ENCODE peak calls at places on chromosome 16, in seven cellular contexts. T, K, D, A, S, C and N are unnamed samples.

GRCh38 chr16:26627958-26628357 is 438.8 kb upstream of the C16orf82 start:
- DNase-seq in S (no peak), D (no peak), T (no peak), C (no peak), A (no peak), K (no peak), N (no peak)

GRCh38 chr16:89892055-89892630 is 18.8 kb downstream of the TCF25 start:
- DNase-seq in A (no peak), T (no peak), S (no peak), C (no peak), D (no peak), K (no peak), N (no peak)

GRCh38 chr16:89412811-89413210 is 77.5 kb downstream of the ANKRD11 start:
- DNase-seq in K (no peak), D (no peak), T (no peak), C (no peak), S (no peak), A (no peak), N (no peak)

GRCh38 chr16:89924925-89925307 is 1.8 kb downstream of the TUBB3 start:
- DNase-seq in A (no peak), T (no peak), K (no peak), S (peak; percentile 46), C (peak; percentile 15), D (no peak), N (no peak)

GRCh38 chr16:69114346-69114975 is 9.0 kb downstream of the HAS3 start:
- DNase-seq in T (no peak), D (no peak), S (no peak), A (no peak), K (no peak), C (no peak), N (peak; percentile 45)

GRCh38 chr16:88347656-88348376 is 34.9 kb upstream of the ZNF469 start:
- DNase-seq in K (no peak), S (no peak), C (peak; percentile 9), A (no peak), T (no peak), D (peak; percentile 54), N (no peak)

GRCh38 chr16:24915019-24915418 is 69.3 kb downstream of the SLC5A11 start:
- DNase-seq in C (no peak), S (no peak), K (no peak), A (no peak), D (no peak), T (no peak), N (no peak)

GRCh38 chr16:11299865-11300559 is 18.9 kb upstream of the PRM1 start:
- DNase-seq in A (no peak), K (no peak), S (no peak), D (no peak), T (no peak), C (peak; percentile 21), N (no peak)

GRCh38 chr16:59905628-59906027 is 1171.5 kb upstream of the GOT2 start:
- DNase-seq in S (no peak), D (no peak), K (no peak), C (no peak), A (no peak), T (no peak), N (no peak)

GRCh38 chr16:88844412-88845118 is 12.2 kb downstream of the GALNS start:
- DNase-seq in T (no peak), A (no peak), C (no peak), D (no peak), S (no peak), K (no peak), N (no peak)

GRCh38 chr16:19804538-19805323 is 79.9 kb downstream of the GPRC5B start:
- DNase-seq in T (peak; percentile 55), C (peak; percentile 22), D (peak; percentile 51), S (peak; percentile 80), A (peak; percentile 53), K (peak; percentile 78), N (peak; percentile 83)

GRCh38 chr16:30005341-30006094 is 5.3 kb downstream of the DOC2A start:
- DNase-seq in K (no peak), T (peak; percentile 41), C (peak; percentile 53), S (peak; percentile 48), D (peak; percentile 62), A (no peak), N (peak; percentile 27)

GRCh38 chr16:546909-547770 is 13.1 kb upstream of the PRR35 start:
- DNase-seq in K (no peak), S (peak; percentile 48), D (peak; percentile 69), C (no peak), T (no peak), A (no peak), N (peak; percentile 83)

GRCh38 chr16:25135239-25135878 is 23.8 kb downstream of the LCMT1 start:
- DNase-seq in A (no peak), D (no peak), S (peak; percentile 74), C (no peak), K (no peak), T (peak; percentile 22), N (no peak)

GRCh38 chr16:29790183-29790948 is at the start of gene KIF22:
- DNase-seq in S (peak; percentile 99), T (peak; percentile 99), K (peak; percentile 94), C (peak; percentile 100), D (peak; percentile 100), A (peak; percentile 99), N (peak; percentile 98)

GRCh38 chr16:11565665-11566064 is 21.1 kb downstream of the LITAF start:
- DNase-seq in T (no peak), C (no peak), D (no peak), K (no peak), A (no peak), S (no peak), N (no peak)

GRCh38 chr16:80150978-80151705 is 389.7 kb upstream of the DYNLRB2 start:
- DNase-seq in K (no peak), S (no peak), C (no peak), T (no peak), A (no peak), D (no peak), N (no peak)

GRCh38 chr16:54544553-54545180 is 258.1 kb upstream of the IRX3 start:
- DNase-seq in D (no peak), K (no peak), T (no peak), A (no peak), S (no peak), C (no peak), N (no peak)

GRCh38 chr16:69818811-69819587 is 56.9 kb downstream of the WWP2 start:
- DNase-seq in D (no peak), C (no peak), T (no peak), K (no peak), A (no peak), S (no peak), N (no peak)

GRCh38 chr16:65283238-65283651 is 161.4 kb upstream of the CDH11 start:
- DNase-seq in S (no peak), C (no peak), A (no peak), D (no peak), T (no peak), K (no peak), N (no peak)